ENCODE peak calls at places on chromosome 12, in seven cellular contexts. D, W, X, F, J, S and H are unnamed samples.

GRCh38 chr12:123763093-123763492 is 992 bp downstream of the DNAH10 start:
- DNase-seq in D (no peak), W (no peak), X (no peak), F (no peak), J (no peak), S (no peak), H (no peak)

GRCh38 chr12:28457785-28458184 is 267.5 kb downstream of the CCDC91 start:
- DNase-seq in D (no peak), W (no peak), X (no peak), F (no peak), J (no peak), S (no peak), H (no peak)

GRCh38 chr12:73867147-73867546 is 670.5 kb upstream of the ATXN7L3B start:
- DNase-seq in D (no peak), W (no peak), X (no peak), F (no peak), J (no peak), S (no peak), H (no peak)

GRCh38 chr12:93947486-93947885 is 200.9 kb upstream of the PLXNC1 start:
- DNase-seq in D (no peak), W (no peak), X (no peak), F (no peak), J (no peak), S (no peak), H (no peak)

GRCh38 chr12:32118806-32119205 is 12.2 kb downstream of the BICD1 start:
- DNase-seq in D (no peak), W (no peak), X (no peak), F (no peak), J (no peak), S (no peak), H (no peak)

GRCh38 chr12:41362511-41362910 is 174.4 kb downstream of the PDZRN4 start:
- DNase-seq in D (no peak), W (no peak), X (no peak), F (no peak), J (no peak), S (no peak), H (no peak)

GRCh38 chr12:49341777-49342065 is 4.7 kb upstream of the C1QL4 start:
- DNase-seq in D (no peak), W (no peak), X (no peak), F (no peak), J (no peak), S (no peak), H (no peak)

GRCh38 chr12:45469902-45470301 is 254.0 kb downstream of the ANO6 start:
- DNase-seq in D (no peak), W (peak; percentile 27), X (no peak), F (no peak), J (no peak), S (no peak), H (no peak)

GRCh38 chr12:14893471-14894250 is 8.0 kb upstream of the MGP start:
- DNase-seq in D (peak; percentile 40), W (no peak), X (no peak), F (peak; percentile 42), J (no peak), S (peak; percentile 75), H (no peak)

GRCh38 chr12:53743277-53744129 is 8.3 kb downstream of the CISTR start:
- DNase-seq in D (no peak), W (peak; percentile 66), X (peak; percentile 88), F (peak; percentile 48), J (no peak), S (peak; percentile 61), H (peak; percentile 62)

GRCh38 chr12:72281145-72281544 is 9.0 kb downstream of the TRHDE start:
- DNase-seq in D (no peak), W (no peak), X (no peak), F (no peak), J (no peak), S (no peak), H (peak; percentile 60)

GRCh38 chr12:29283969-29284368 is 97.0 kb downstream of the ERGIC2 start:
- DNase-seq in D (no peak), W (no peak), X (no peak), F (no peak), J (no peak), S (no peak), H (no peak)

GRCh38 chr12:121184984-121185894 is 24.7 kb upstream of the P2RX4 start:
- DNase-seq in D (no peak), W (no peak), X (no peak), F (no peak), J (no peak), S (no peak), H (no peak)

GRCh38 chr12:53939141-53940108 is 794 bp downstream of the HOXC13 start:
- DNase-seq in D (no peak), W (no peak), X (peak; percentile 36), F (no peak), J (no peak), S (no peak), H (peak; percentile 32)

GRCh38 chr12:40192704-40193255 is 32.0 kb upstream of the LRRK2 start:
- DNase-seq in D (no peak), W (peak; percentile 20), X (no peak), F (no peak), J (no peak), S (peak; percentile 38), H (no peak)

GRCh38 chr12:89350661-89351488 is 1.4 kb downstream of the DUSP6 start:
- DNase-seq in D (no peak), W (peak; percentile 28), X (no peak), F (no peak), J (peak; percentile 19), S (peak; percentile 45), H (no peak)

GRCh38 chr12:80188566-80188965 is 89.2 kb downstream of the OTOGL start:
- DNase-seq in D (no peak), W (no peak), X (no peak), F (no peak), J (no peak), S (no peak), H (peak; percentile 20)

GRCh38 chr12:14948672-14949071 is 10.3 kb upstream of the ERP27 start:
- DNase-seq in D (peak; percentile 38), W (peak; percentile 85), X (no peak), F (peak; percentile 71), J (no peak), S (peak; percentile 93), H (peak; percentile 81)

DNA sequence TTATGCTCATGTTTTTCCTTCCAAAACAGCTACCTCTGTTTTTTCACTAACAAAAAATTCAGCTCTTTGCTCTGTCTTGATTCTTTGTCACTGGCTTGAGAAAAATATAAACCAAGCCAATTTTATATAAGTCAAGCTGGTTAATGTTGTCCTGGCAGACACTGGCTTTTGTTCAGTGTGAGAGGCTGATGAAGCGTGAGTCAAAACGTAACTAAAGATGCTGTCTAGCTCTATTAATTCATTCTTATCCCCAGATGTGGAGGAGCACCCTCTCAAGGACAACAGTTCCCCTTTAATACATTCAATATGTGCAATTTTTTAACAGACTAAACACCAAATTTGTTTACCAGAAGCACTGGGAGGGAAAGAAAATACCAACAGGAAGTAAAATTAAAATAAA is 15.8 kb downstream of the TSPAN8 start:
- DNase-seq in D (no peak), W (no peak), X (no peak), F (no peak), J (no peak), S (no peak), H (no peak)
- H3K27ac ChIP-seq in D (peak overlapping the region; percentile 4), W (no peak overlapping the region), X (no peak overlapping the region), F (no peak overlapping the region), J (peak overlapping the region; percentile 72), S (no peak overlapping the region), H (no peak overlapping the region)

DNA sequence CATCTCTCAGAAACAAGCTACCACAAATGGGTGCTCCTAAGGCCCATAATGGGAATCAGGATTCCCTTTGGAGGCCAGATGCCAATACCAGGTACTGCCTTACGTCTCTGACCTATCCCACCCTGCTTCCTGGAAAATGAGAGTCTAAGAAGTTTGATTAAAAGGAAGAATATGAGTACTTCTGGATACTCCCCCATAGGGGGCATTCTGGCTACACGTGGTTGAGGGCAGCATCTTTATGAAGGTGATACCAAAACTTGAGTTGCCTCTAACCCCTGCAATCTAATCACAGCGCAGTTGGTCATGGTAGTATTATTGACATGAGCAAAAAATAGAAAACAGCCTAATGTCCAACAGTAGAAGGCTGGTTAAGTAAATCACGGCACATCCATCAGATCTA is 184.2 kb upstream of the LHX5 start:
- DNase-seq in D (no peak), W (no peak), X (no peak), F (no peak), J (no peak), S (no peak), H (no peak)
- H3K4me1 ChIP-seq in D (no peaks in the 10 kb centered on the region), W (no peaks in the 10 kb centered on the region), X (no peaks in the 10 kb centered on the region), F (no peaks in the 10 kb centered on the region), J (no peaks in the 10 kb centered on the region), S (no peaks in the 10 kb centered on the region), H (no peaks in the 10 kb centered on the region)

GRCh38 chr12:26097046-26097878 is 27.6 kb downstream of the BHLHE41 start:
- DNase-seq in D (peak; percentile 48), W (peak; percentile 54), X (peak; percentile 86), F (peak; percentile 74), J (peak; percentile 67), S (peak; percentile 76), H (peak; percentile 58)
- H3K4me3 ChIP-seq in D (no peak overlapping the region), W (no peak overlapping the region), X (no peak overlapping the region), F (no peak overlapping the region), J (no peak overlapping the region), S (no peak overlapping the region), H (no peak overlapping the region)

GRCh38 chr12:131345521-131346436 is 365.1 kb upstream of the SFSWAP start:
- DNase-seq in D (no peak), W (no peak), X (no peak), F (no peak), J (no peak), S (no peak), H (no peak)

GRCh38 chr12:131348226-131349010 is 362.5 kb upstream of the SFSWAP start:
- DNase-seq in D (no peak), W (no peak), X (no peak), F (no peak), J (no peak), S (no peak), H (no peak)

GRCh38 chr12:131347345-131347714 is 363.6 kb upstream of the SFSWAP start:
- DNase-seq in D (no peak), W (no peak), X (no peak), F (no peak), J (no peak), S (no peak), H (no peak)

GRCh38 chr12:131347732-131348131 is 363.2 kb upstream of the SFSWAP start:
- DNase-seq in D (no peak), W (no peak), X (no peak), F (no peak), J (no peak), S (no peak), H (no peak)

GRCh38 chr12:131346578-131347344 is 364.1 kb upstream of the SFSWAP start:
- DNase-seq in D (no peak), W (no peak), X (no peak), F (no peak), J (no peak), S (no peak), H (peak; percentile 19)
- H3K27ac ChIP-seq in D (no peak overlapping the region), W (no peak overlapping the region), X (no peak overlapping the region), F (no peak overlapping the region), J (no peak overlapping the region), S (no peak overlapping the region), H (no peak overlapping the region)